ENCODE peak calls at places on chromosomes 6 and 20, in eight cellular contexts. H, G, J, I, S, E, V and Q are unnamed samples.

GRCh38 chr6:112839525-112839961 is 492.4 kb downstream of the RFPL4B start:
- DNase-seq in S (no peak), G (no peak), V (peak), E (peak), J (peak), I (peak), H (no peak), Q (no peak)

GRCh38 chr6:24933266-24933665 is 2.5 kb downstream of the RIPOR2 start:
- DNase-seq in G (no peak), J (no peak), E (no peak), V (peak), I (no peak), H (no peak), S (no peak), Q (no peak)

GRCh38 chr20:47396762-47397476 is 40.4 kb upstream of the ZMYND8 start:
- DNase-seq in V (peak), I (no peak), G (no peak), J (no peak), S (no peak), H (no peak), E (no peak), Q (no peak)

GRCh38 chr6:134421496-134421895 is 103.6 kb upstream of the SGK1 start:
- DNase-seq in J (no peak), I (peak), V (peak), G (no peak), E (no peak), H (no peak), S (no peak), Q (no peak)

GRCh38 chr6:125480146-125480545 is 178.4 kb upstream of the HDDC2 start:
- DNase-seq in I (no peak), E (no peak), H (no peak), J (no peak), G (no peak), S (no peak), V (no peak), Q (no peak)

GRCh38 chr6:65229768-65230167 is 477.3 kb downstream of the EYS start:
- DNase-seq in G (no peak), S (no peak), J (no peak), E (no peak), I (peak), V (peak), H (no peak), Q (no peak)

GRCh38 chr6:110853754-110854477 is 20.7 kb upstream of the AMD1 start:
- DNase-seq in I (no peak), H (no peak), S (no peak), E (no peak), V (no peak), G (no peak), J (peak), Q (no peak)

GRCh38 chr6:165998072-165998471 is 169.6 kb downstream of the TBXT start:
- DNase-seq in E (no peak), G (no peak), H (no peak), S (no peak), J (no peak), I (no peak), V (no peak), Q (no peak)

GRCh38 chr6:48747040-48747439 is 636.0 kb upstream of the PTCHD4 start:
- DNase-seq in V (peak), G (no peak), J (peak), H (no peak), S (no peak), E (no peak), I (peak), Q (no peak)

GRCh38 chr6:137488736-137489409 is 5.3 kb downstream of the OLIG3 start:
- DNase-seq in V (no peak), E (no peak), J (no peak), G (no peak), S (no peak), H (no peak), I (no peak), Q (no peak)

GRCh38 chr6:147204060-147204785 is at the start of gene STXBP5:
- DNase-seq in G (peak), J (peak), S (peak), I (peak), V (peak), H (peak), E (peak), Q (peak)

GRCh38 chr20:40666336-40666735 is 22.7 kb downstream of the MAFB start:
- DNase-seq in S (no peak), G (no peak), I (no peak), E (no peak), J (no peak), H (no peak), V (no peak), Q (no peak)

GRCh38 chr6:46555129-46555528 is 63.9 kb upstream of the RCAN2 start:
- DNase-seq in E (no peak), V (no peak), J (no peak), I (no peak), G (no peak), H (no peak), S (no peak), Q (no peak)

GRCh38 chr6:116616757-116617093 is 446 bp downstream of the RSPH4A start:
- DNase-seq in V (no peak), G (no peak), J (no peak), H (no peak), E (no peak), I (no peak), S (peak), Q (no peak)

GRCh38 chr6:12343440-12344162 is 53.4 kb downstream of the EDN1 start:
- DNase-seq in J (no peak), E (no peak), G (no peak), V (peak), H (no peak), I (no peak), S (peak), Q (no peak)

GRCh38 chr6:125791151-125791819 is 525 bp downstream of the NCOA7 start:
- DNase-seq in G (peak), V (peak), J (peak), I (peak), S (peak), E (peak), H (peak), Q (no peak)

GRCh38 chr6:39905640-39905975 is 28.7 kb downstream of the MOCS1 start:
- DNase-seq in I (no peak), E (no peak), G (no peak), H (no peak), S (no peak), V (no peak), J (no peak), Q (no peak)

GRCh38 chr20:59508729-59509128 is 95.6 kb upstream of the PHACTR3 start:
- DNase-seq in V (no peak), I (no peak), J (no peak), S (no peak), E (no peak), G (no peak), H (no peak), Q (no peak)

GRCh38 chr6:89711801-89712200 is 73.3 kb upstream of the LYRM2 start:
- DNase-seq in V (no peak), H (no peak), E (no peak), G (no peak), S (no peak), I (no peak), J (no peak), Q (no peak)

GRCh38 chr6:81326856-81327561 is 425.5 kb downstream of the TENT5A start:
- DNase-seq in S (no peak), I (peak), V (no peak), J (no peak), H (no peak), G (no peak), E (peak), Q (no peak)

GRCh38 chr20:57589728-57590484 is 29.0 kb downstream of the PCK1 start:
- DNase-seq in S (peak), G (no peak), E (no peak), I (no peak), H (no peak), J (no peak), V (no peak), Q (no peak)

GRCh38 chr20:24147479-24147878 is 158.9 kb upstream of the GGTLC1 start:
- DNase-seq in J (no peak), V (no peak), G (no peak), H (no peak), I (no peak), E (no peak), S (no peak), Q (no peak)

GRCh38 chr20:45969712-45970634 is 2.0 kb downstream of the ZNF335 start:
- DNase-seq in G (peak), S (peak), J (peak), H (no peak), I (peak), E (no peak), V (peak), Q (no peak)

GRCh38 chr20:59221049-59221748 is 57.6 kb downstream of the ZNF831 start:
- DNase-seq in J (no peak), I (no peak), G (no peak), S (no peak), E (peak), H (no peak), V (no peak), Q (peak)

GRCh38 chr20:19212524-19213502 is at the start of gene SLC24A3:
- DNase-seq in S (peak), V (peak), I (peak), E (peak), H (peak), J (peak), G (no peak), Q (peak)

GRCh38 chr6:11224966-11225463 is 7.5 kb downstream of the NEDD9 start:
- DNase-seq in I (no peak), S (no peak), G (no peak), V (no peak), J (no peak), H (no peak), E (no peak), Q (no peak)

GRCh38 chr6:12324096-12324495 is 33.9 kb downstream of the EDN1 start:
- DNase-seq in E (no peak), H (peak), J (peak), I (peak), S (peak), V (peak), G (peak), Q (no peak)

GRCh38 chr6:139028242-139028657 is 295 bp upstream of the ABRACL start:
- DNase-seq in E (no peak), I (peak), S (no peak), J (no peak), H (no peak), V (no peak), G (peak), Q (no peak)

GRCh38 chr6:130326496-130326895 is 39.3 kb upstream of the TMEM200A start:
- DNase-seq in E (no peak), S (no peak), I (no peak), H (no peak), J (no peak), G (no peak), V (peak), Q (no peak)

GRCh38 chr6:35209622-35210289 is 4.0 kb upstream of the SCUBE3 start:
- DNase-seq in I (no peak), V (no peak), E (no peak), G (no peak), H (no peak), S (no peak), J (no peak), Q (no peak)

GRCh38 chr6:22057962-22058361 is 238.9 kb downstream of the PRL start:
- DNase-seq in H (no peak), I (no peak), E (no peak), G (no peak), V (no peak), S (no peak), J (peak), Q (no peak)

GRCh38 chr20:9458075-9458818 is 56.1 kb upstream of the LAMP5 start:
- DNase-seq in H (no peak), S (no peak), V (peak), E (no peak), G (peak), J (peak), I (peak), Q (no peak)